ENCODE peak calls at places on chromosome 10, in seven cellular contexts. Y is BE2C, A is fibroblast of lung, R is left lung, T is heart right ventricle, E is psoas muscle, S is stomach. C is an unnamed sample.

GRCh38 chr10:59557642-59558041 is 152.0 kb downstream of the SLC16A9 start:
- DNase-seq in Y (no peak), A (no peak), R (no peak), T (no peak), E (no peak), S (no peak), C (no peak)

GRCh38 chr10:125396651-125397050 is 236.3 kb upstream of the CTBP2 start:
- DNase-seq in Y (no peak), A (peak; percentile 57), R (no peak), T (no peak), E (no peak), S (no peak), C (no peak)

GRCh38 chr10:80581469-80581835 is 43.8 kb downstream of the SH2D4B start:
- DNase-seq in Y (no peak), A (no peak), R (no peak), T (no peak), E (no peak), S (no peak), C (peak; percentile 30)

GRCh38 chr10:102743078-102743587 is 615 bp upstream of the WBP1L start:
- DNase-seq in Y (no peak), A (no peak), R (no peak), T (no peak), E (no peak), S (no peak), C (no peak)

GRCh38 chr10:111933937-111934336 is 249.6 kb downstream of the GPAM start:
- DNase-seq in Y (no peak), A (no peak), R (no peak), T (no peak), E (no peak), S (no peak), C (no peak)

GRCh38 chr10:2137549-2138174 is 400.3 kb upstream of the ADARB2 start:
- DNase-seq in Y (no peak), A (peak; percentile 4), R (no peak), T (no peak), E (no peak), S (no peak), C (no peak)

GRCh38 chr10:85492684-85493083 is 873.9 kb downstream of the GRID1 start:
- DNase-seq in Y (no peak), A (no peak), R (peak; percentile 24), T (no peak), E (no peak), S (no peak), C (no peak)

GRCh38 chr10:57579926-57580325 is 687.8 kb downstream of the IPMK start:
- DNase-seq in Y (peak; percentile 19), A (peak; percentile 2), R (no peak), T (peak; percentile 15), E (no peak), S (no peak), C (no peak)

GRCh38 chr10:60828489-60828852 is 50.2 kb downstream of the CDK1 start:
- DNase-seq in Y (no peak), A (peak; percentile 81), R (no peak), T (no peak), E (no peak), S (no peak), C (no peak)

GRCh38 chr10:49387029-49387428 is 8.9 kb downstream of the DRGX start:
- DNase-seq in Y (no peak), A (peak; percentile 81), R (no peak), T (no peak), E (no peak), S (no peak), C (no peak)

GRCh38 chr10:98055875-98056516 is 25.6 kb upstream of the CRTAC1 start:
- DNase-seq in Y (no peak), A (peak; percentile 14), R (no peak), T (no peak), E (no peak), S (no peak), C (no peak)

GRCh38 chr10:77297370-77297692 is 340.3 kb downstream of the KCNMA1 start:
- DNase-seq in Y (no peak), A (peak; percentile 77), R (no peak), T (no peak), E (no peak), S (no peak), C (no peak)

DNA sequence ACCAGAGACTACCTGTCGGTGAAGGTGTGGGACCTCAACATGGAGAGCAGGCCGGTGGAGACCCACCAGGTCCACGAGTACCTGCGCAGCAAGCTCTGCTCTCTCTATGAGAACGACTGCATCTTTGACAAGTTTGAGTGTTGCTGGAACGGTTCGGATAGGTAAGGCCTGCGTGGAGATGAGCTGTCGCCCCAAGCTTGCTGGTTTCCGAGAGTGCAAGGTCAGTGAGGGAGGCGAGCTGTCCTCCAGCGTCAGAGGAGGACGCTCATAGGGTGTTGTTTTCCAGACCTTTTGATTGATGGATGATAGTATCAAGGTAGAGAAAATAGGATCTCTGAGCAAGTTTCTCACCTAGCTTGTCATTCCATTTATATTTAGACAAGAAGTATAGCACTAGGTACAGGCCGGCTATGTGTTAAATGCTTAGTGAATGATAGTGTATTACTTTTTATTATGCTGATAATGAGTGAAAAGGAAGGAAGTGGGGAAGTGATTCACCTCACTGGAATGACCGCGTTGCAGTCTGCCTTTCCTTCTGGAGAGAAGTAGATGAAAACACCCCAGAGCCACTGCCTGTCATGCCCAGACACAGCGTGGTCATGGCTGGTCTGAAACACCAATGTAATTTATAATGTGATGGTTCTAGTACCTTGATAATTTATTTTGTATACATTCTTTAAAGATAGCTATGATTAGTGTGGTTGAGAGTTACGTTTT is 33.9 kb downstream of the BNIP3 start:
- DNase-seq in Y (no peak), A (peak; percentile 88), R (no peak), T (no peak), E (no peak), S (no peak), C (no peak)
- H3K36me3 ChIP-seq in Y (peaks cover 53% of the 10 kb centered on the region), A (peaks cover 22% of the 10 kb centered on the region), R (peaks cover 87% of the 10 kb centered on the region), T (peaks cover 10% of the 10 kb centered on the region), E (peaks cover 4% of the 10 kb centered on the region), S (peaks cover 91% of the 10 kb centered on the region), C (peaks cover 69% of the 10 kb centered on the region)

GRCh38 chr10:113854757-113855626 is 531 bp downstream of the NHLRC2 start:
- DNase-seq in Y (peak; percentile 66), A (peak; percentile 51), R (peak; percentile 88), T (peak; percentile 49), E (peak; percentile 83), S (peak; percentile 47), C (peak; percentile 77)
- TF ChIP-seq CTCF in Y (no peak), A (no peak), R (no peak), T (no peak), E (peak; percentile 17), S (no peak), C (no peak)

GRCh38 chr10:36781570-36781969 is 343.8 kb upstream of the ANKRD30A start:
- DNase-seq in Y (no peak), A (no peak), R (no peak), T (no peak), E (no peak), S (no peak), C (no peak)

GRCh38 chr10:36773652-36774051 is 351.7 kb upstream of the ANKRD30A start:
- DNase-seq in Y (no peak), A (no peak), R (no peak), T (no peak), E (no peak), S (no peak), C (no peak)

GRCh38 chr10:36783400-36783799 is 342.0 kb upstream of the ANKRD30A start:
- DNase-seq in Y (no peak), A (no peak), R (no peak), T (no peak), E (no peak), S (no peak), C (no peak)

GRCh38 chr10:36779238-36779846 is 346.1 kb upstream of the ANKRD30A start:
- DNase-seq in Y (peak; percentile 19), A (peak; percentile 51), R (no peak), T (peak; percentile 41), E (no peak), S (no peak), C (no peak)

DNA sequence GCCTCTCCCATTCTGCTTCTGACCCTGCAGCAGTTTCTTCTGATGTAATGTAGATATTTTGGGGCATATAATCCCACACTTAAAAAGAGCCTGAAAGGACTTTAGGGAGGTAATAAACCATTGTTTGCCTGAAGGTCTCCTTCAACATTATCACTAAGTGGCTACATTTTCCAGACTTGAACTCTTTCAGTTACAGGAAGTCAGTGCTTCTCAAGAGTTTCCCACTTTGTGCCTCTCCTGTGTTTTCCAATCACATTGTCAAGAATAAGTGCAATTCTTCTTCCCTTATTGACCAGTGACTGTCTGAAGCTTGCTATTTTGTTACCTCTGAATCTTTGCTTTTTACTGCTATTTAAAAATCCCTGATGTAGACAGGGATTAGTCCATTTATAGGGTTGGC is 346.8 kb upstream of the ANKRD30A start:
- DNase-seq in Y (no peak), A (no peak), R (no peak), T (no peak), E (no peak), S (no peak), C (no peak)
- H3K4me3 ChIP-seq in Y (no peak overlapping the region), A (no peak overlapping the region), R (no peak overlapping the region), T (no peak overlapping the region), E (no peak overlapping the region), S (no peak overlapping the region), C (no peak overlapping the region)

GRCh38 chr10:73850205-73850604 is 24.1 kb downstream of the CAMK2G start:
- DNase-seq in Y (no peak), A (no peak), R (no peak), T (no peak), E (no peak), S (no peak), C (no peak)
- H3K36me3 ChIP-seq in Y (peaks cover 27% of the 10 kb centered on the region), A (peaks cover 10% of the 10 kb centered on the region), R (peaks cover 81% of the 10 kb centered on the region), T (peaks cover 5% of the 10 kb centered on the region), E (peaks cover 2% of the 10 kb centered on the region), S (peaks cover 80% of the 10 kb centered on the region), C (peaks cover 42% of the 10 kb centered on the region)

GRCh38 chr10:47024046-47024322 is 112.8 kb downstream of the PTPN20 start:
- DNase-seq in Y (no peak), A (no peak), R (no peak), T (no peak), E (no peak), S (no peak), C (no peak)

GRCh38 chr10:47020491-47020890 is 109.3 kb downstream of the PTPN20 start:
- DNase-seq in Y (no peak), A (peak; percentile 54), R (peak; percentile 74), T (no peak), E (no peak), S (peak; percentile 22), C (peak; percentile 59)

GRCh38 chr10:47023237-47024045 is 112.2 kb downstream of the PTPN20 start:
- DNase-seq in Y (peak; percentile 39), A (no peak), R (peak; percentile 50), T (no peak), E (no peak), S (peak; percentile 19), C (peak; percentile 59)

GRCh38 chr10:47022311-47023131 is 111.3 kb downstream of the PTPN20 start:
- DNase-seq in Y (peak; percentile 3), A (no peak), R (peak; percentile 78), T (peak; percentile 42), E (peak; percentile 78), S (peak; percentile 22), C (peak; percentile 58)

DNA sequence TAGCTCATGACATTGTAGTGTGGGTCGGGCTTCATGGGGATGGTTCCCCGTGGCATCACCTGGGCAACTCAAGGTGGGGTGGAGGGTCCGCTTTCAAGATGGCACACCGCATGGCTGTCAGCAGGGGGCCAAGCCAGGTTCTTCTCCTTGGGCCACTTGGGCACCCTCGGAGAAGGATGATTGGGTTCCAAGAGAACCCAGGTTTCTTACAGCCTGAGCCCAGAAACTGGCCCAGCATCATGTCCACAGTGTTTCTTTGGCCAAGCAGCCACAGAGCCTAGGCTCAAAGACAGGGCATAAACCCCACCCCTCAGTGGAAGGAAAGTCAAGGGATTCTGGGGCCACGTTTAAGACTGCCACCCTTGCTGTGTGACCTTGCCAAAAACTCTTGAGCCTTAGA is 110.6 kb downstream of the PTPN20 start:
- DNase-seq in Y (no peak), A (no peak), R (no peak), T (no peak), E (no peak), S (no peak), C (peak; percentile 55)
- TF ChIP-seq CTCF in Y (no peak), A (peak; percentile 13), R (no peak), T (no peak), E (no peak), S (no peak), C (no peak)